ENCODE peak calls at places on chromosomes 16 and 17, in six cellular contexts. W, P, G, D, E and U are unnamed samples.

GRCh38 chr17:61381537-61381936 is 18.1 kb upstream of the TBX2 start:
- DNase-seq in D (no peak), W (no peak), G (no peak), E (no peak), P (no peak), U (no peak)

GRCh38 chr16:741986-742629 is 1.3 kb upstream of the CIAO3 start:
- DNase-seq in E (no peak), W (no peak), P (no peak), G (no peak), D (no peak), U (no peak)

GRCh38 chr17:81189670-81190530 is 23.9 kb upstream of the AATK start:
- DNase-seq in W (no peak), P (no peak), D (peak), E (no peak), G (no peak), U (no peak)

GRCh38 chr17:71398706-71399620 is 721.9 kb upstream of the SOX9 start:
- DNase-seq in E (no peak), G (no peak), P (no peak), W (no peak), D (no peak), U (no peak)

GRCh38 chr16:19127205-19127604 is 13.4 kb downstream of the ITPRIPL2 start:
- DNase-seq in W (no peak), E (no peak), P (peak), D (no peak), G (no peak), U (no peak)

GRCh38 chr16:71345031-71345430 is 13.5 kb upstream of the CALB2 start:
- DNase-seq in P (no peak), E (no peak), W (no peak), D (no peak), G (no peak), U (no peak)

GRCh38 chr17:80887639-80888175 is 103.9 kb upstream of the CHMP6 start:
- DNase-seq in G (no peak), E (no peak), D (no peak), P (no peak), W (no peak), U (no peak)

GRCh38 chr16:1707193-1707790 is 1.3 kb downstream of the MAPK8IP3 start:
- DNase-seq in P (no peak), W (no peak), E (peak), D (peak), G (no peak), U (no peak)

GRCh38 chr16:48231675-48232214 is 12.4 kb upstream of the LONP2 start:
- DNase-seq in G (peak), W (peak), P (no peak), D (peak), E (no peak), U (peak)

GRCh38 chr17:68710976-68711375 is 109.8 kb upstream of the FAM20A start:
- DNase-seq in W (no peak), P (no peak), D (no peak), E (no peak), G (no peak), U (no peak)

GRCh38 chr17:47649972-47650524 is 329 bp downstream of the KPNB1 start:
- DNase-seq in D (no peak), P (no peak), E (peak), W (no peak), G (no peak), U (no peak)

GRCh38 chr16:740764-741505 is at the start of gene CIAO3:
- DNase-seq in G (peak), W (peak), D (peak), E (peak), P (peak), U (peak)

GRCh38 chr16:49365711-49366509 is 7.7 kb upstream of the C16orf78 start:
- DNase-seq in P (peak), W (no peak), D (no peak), E (no peak), G (no peak), U (no peak)

GRCh38 chr17:44906010-44906646 is 6.9 kb upstream of the EFTUD2 start:
- DNase-seq in G (peak), E (no peak), W (no peak), D (no peak), P (no peak), U (no peak)

GRCh38 chr16:51243836-51244483 is 92.9 kb upstream of the SALL1 start:
- DNase-seq in D (peak), W (no peak), E (no peak), P (no peak), G (no peak), U (no peak)

GRCh38 chr16:69093974-69094373 is 11.5 kb upstream of the HAS3 start:
- DNase-seq in E (no peak), W (no peak), D (no peak), G (no peak), P (no peak), U (no peak)

GRCh38 chr17:82302991-82303943 is 14.1 kb downstream of the CD7 start:
- DNase-seq in D (no peak), G (no peak), P (no peak), W (peak), E (no peak), U (no peak)

GRCh38 chr16:13923703-13924298 is 3.8 kb downstream of the ERCC4 start:
- DNase-seq in W (no peak), D (peak), E (peak), G (peak), P (peak), U (no peak)

GRCh38 chr17:65328567-65328966 is 191.4 kb downstream of the RGS9 start:
- DNase-seq in E (no peak), D (no peak), P (no peak), W (no peak), G (no peak), U (no peak)

GRCh38 chr17:3888343-3889171 is 4.3 kb downstream of the CAMKK1 start:
- DNase-seq in W (peak), G (peak), P (no peak), E (peak), D (no peak), U (no peak)

GRCh38 chr17:5065227-5065744 is 13.0 kb upstream of the ZFP3 start:
- DNase-seq in E (no peak), P (no peak), W (no peak), G (no peak), D (no peak), U (no peak)

GRCh38 chr17:63481488-63481870 is 4.6 kb downstream of the ACE start:
- DNase-seq in E (no peak), D (no peak), G (no peak), W (no peak), P (no peak), U (no peak)

GRCh38 chr16:3625911-3626732 is 14.7 kb upstream of the SLX4 start:
- DNase-seq in W (peak), P (no peak), D (no peak), E (no peak), G (no peak), U (no peak)

GRCh38 chr16:73232555-73233422 is 184.9 kb upstream of the ZFHX3 start:
- DNase-seq in G (peak), W (no peak), D (peak), P (no peak), E (no peak), U (no peak)

GRCh38 chr17:32495347-32496253 is 8.8 kb downstream of the CDK5R1 start:
- DNase-seq in E (no peak), G (no peak), P (no peak), D (no peak), W (no peak), U (no peak)

GRCh38 chr16:4200000-4200780 is 41.7 kb downstream of the SRL start:
- DNase-seq in G (peak), P (no peak), W (peak), D (peak), E (peak), U (no peak)

GRCh38 chr16:75703341-75703740 is 2.1 kb upstream of the DUXB start:
- DNase-seq in W (no peak), E (no peak), P (no peak), G (no peak), D (no peak), U (no peak)

GRCh38 chr16:24826096-24826690 is 19.6 kb upstream of the SLC5A11 start:
- DNase-seq in W (no peak), E (no peak), P (no peak), G (no peak), D (no peak), U (no peak)

GRCh38 chr16:51389881-51390280 is 238.8 kb upstream of the SALL1 start:
- DNase-seq in P (no peak), E (no peak), W (no peak), D (no peak), G (no peak), U (peak)

GRCh38 chr16:64629622-64630021 is 492.2 kb downstream of the CDH11 start:
- DNase-seq in P (no peak), E (no peak), G (no peak), D (no peak), W (no peak), U (no peak)

GRCh38 chr16:50102046-50102756 is 36.4 kb downstream of the HEATR3 start:
- DNase-seq in D (no peak), W (no peak), G (no peak), E (no peak), P (no peak), U (no peak)

GRCh38 chr17:1094591-1094990 is 85.2 kb downstream of the ABR start:
- DNase-seq in G (no peak), D (no peak), P (no peak), W (no peak), E (no peak), U (no peak)

GRCh38 chr17:82611140-82612058 is 36.8 kb downstream of the WDR45B start:
- DNase-seq in G (no peak), D (no peak), E (peak), W (no peak), P (no peak), U (no peak)

GRCh38 chr16:24983521-24983920 is 31.6 kb downstream of the ARHGAP17 start:
- DNase-seq in W (no peak), D (no peak), G (no peak), E (no peak), P (no peak), U (no peak)

GRCh38 chr17:42114118-42114517 is 1.6 kb upstream of the DHX58 start:
- DNase-seq in G (no peak), P (no peak), D (no peak), W (no peak), E (no peak), U (no peak)
- TF ChIP-seq ZNF274 in G (no peak), P (no peak), D (no peak), W (no peak), E (no peak), U (no peak)

GRCh38 chr17:77457572-77458201 is 316.9 kb downstream of the SEC14L1 start:
- DNase-seq in W (no peak), E (no peak), G (no peak), D (no peak), P (no peak), U (no peak)
- H3K4me3 ChIP-seq in W (no peak), E (no peak), G (no peak), D (no peak), P (peak), U (no peak)

DNA sequence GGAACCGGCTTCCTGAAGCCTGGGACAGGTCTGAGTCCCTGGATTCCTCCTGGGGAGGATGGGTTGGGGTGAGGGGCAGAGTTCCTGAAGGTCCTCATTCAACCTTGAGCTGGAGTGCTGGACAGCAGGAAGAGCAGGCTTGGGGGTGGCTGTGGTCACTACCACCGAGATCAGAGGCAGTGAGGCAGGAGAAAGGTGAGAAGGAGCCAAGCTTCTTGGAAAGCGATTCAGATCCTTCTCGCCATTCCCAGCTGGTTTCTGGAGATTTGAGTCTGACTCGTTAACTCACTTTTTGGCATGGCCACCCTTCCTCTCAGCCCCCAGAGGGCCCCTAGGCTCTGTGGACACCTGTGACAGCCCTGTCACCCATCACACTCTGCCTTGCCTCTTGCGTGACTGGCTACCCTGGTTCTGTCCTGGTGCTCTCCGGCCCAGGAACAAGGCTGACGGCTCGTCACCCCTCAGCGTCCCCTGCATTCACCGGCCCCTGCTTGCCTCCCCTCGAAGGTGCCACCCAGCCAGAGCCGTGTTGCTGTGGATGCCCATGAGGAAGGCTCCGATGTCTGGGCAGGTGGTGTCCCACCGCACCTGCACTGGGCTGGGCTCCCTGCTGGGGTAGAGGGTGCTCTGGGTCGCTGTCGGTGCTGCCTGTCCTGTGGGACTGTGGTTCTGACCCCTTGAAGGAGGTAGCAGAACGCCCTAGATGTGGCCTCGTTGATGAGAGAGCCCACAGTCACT is 9.7 kb upstream of the TIMP2 start:
- DNase-seq in D (no peak), W (no peak), P (no peak), E (no peak), G (no peak), U (no peak)
- H3K9ac ChIP-seq in D (peak), W (no peak), P (no peak), E (no peak), G (peak), U (no peak)

GRCh38 chr17:59914274-59914854 is 21.4 kb downstream of the RPS6KB1 start:
- DNase-seq in G (peak), D (peak), P (no peak), E (peak), W (no peak), U (peak)
- TF ChIP-seq ZNF274 in G (no peak), D (no peak), P (no peak), E (no peak), W (no peak), U (no peak)

GRCh38 chr17:6830383-6830986 is 1.0 kb downstream of the TEKT1 start:
- DNase-seq in P (no peak), E (no peak), D (no peak), W (no peak), G (no peak), U (no peak)

DNA sequence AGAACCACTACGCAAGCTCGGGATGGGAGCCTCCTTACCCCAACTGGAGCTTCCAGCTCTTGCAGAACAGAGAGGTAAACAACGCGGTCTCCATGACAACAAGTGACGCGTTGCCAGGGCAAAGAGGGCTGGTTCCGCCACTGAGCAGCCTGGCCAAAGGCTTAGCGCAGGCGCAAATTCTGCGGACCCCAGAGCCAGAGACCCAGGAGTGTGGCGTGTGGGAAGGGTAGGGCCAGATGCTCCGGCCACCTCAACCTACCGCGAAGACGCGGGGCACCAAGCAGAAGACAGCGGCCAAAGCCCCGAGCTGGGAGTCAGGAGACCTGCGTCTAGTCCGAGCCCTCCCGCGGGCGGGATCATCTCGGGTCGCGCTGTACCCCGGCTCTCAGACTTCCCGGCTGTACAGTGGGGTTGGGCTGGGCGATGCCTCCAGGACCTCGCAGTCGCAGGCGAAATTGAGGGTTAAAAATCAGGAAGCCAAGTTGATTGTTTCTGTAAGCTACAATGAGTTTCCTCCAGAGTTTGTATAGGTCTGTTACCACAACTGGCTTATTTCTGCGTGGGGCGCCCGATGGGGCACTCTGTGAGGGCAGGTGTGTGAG is at the start of gene TEKT1:
- DNase-seq in G (no peak), E (peak), D (peak), W (peak), P (no peak), U (peak)
- H3K4me3 ChIP-seq in G (no peak), E (no peak), D (peak), W (peak), P (no peak), U (peak)

GRCh38 chr16:17328971-17329370 is 141.8 kb downstream of the XYLT1 start:
- DNase-seq in P (no peak), D (no peak), W (no peak), E (no peak), G (no peak), U (no peak)
- H3K9ac ChIP-seq in P (no peak), D (no peak), W (no peak), E (no peak), G (no peak), U (no peak)

DNA sequence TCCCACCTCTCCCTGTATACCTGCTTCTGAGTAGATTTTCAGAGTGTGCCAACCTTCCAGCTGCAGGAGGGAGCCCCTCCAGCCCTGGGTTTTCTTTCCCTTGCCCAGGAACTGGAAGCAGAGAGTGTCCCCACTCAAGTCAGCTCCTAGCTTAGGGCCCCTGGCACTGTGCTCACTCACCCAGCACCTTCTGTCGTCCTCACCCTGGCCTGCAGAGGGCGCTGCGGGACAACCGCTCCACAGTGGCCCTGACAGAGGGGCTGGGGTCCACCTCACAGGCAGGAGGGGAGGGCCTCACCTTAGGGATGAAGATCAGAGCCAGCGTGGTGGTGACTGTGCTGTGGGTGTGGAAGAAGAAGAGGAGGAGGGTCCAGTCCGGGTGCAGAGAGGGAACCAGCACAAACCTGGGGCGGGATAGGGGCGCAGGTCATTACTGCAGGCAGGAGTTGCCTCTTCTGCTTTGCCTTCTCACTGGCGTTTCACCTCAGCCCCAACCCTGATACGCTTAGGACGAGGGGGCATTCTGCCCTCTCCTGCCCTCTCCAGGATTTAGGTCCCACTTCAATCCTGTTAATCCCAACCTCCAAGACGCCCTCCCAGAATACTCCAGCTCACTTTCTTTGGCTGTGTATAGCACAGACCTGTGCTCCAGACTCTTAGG is 10.0 kb downstream of the GPR179 start:
- DNase-seq in P (no peak), E (peak), D (peak), G (no peak), W (peak), U (no peak)
- TF ChIP-seq ZNF274 in P (no peak), E (no peak), D (no peak), G (no peak), W (no peak), U (no peak)

GRCh38 chr17:50560931-50561750 is 626 bp downstream of the CACNA1G start:
- DNase-seq in E (no peak), D (no peak), G (no peak), W (peak), P (no peak), U (no peak)
- H3K4me3 ChIP-seq in E (peak), D (peak), G (peak), W (peak), P (peak), U (peak)